ENCODE peak calls at places on chromosomes 4 and X, in four cellular contexts. T is activated CD4-positive, alpha-beta T cell treated with anti-CD3 and anti-CD28 coated beads, Interleukin-2, amount 10 ng/mL, durations not matched to agents 7 days and 5 days; S is Right ventricle myocardium superior; E is lung microvascular endothelial cell. U is an unnamed sample.

GRCh38 chrX:72475338-72475737 is 97.3 kb downstream of the HDAC8 start:
- DNase-seq in S (no peak), E (no peak), T (no peak), U (no peak)

GRCh38 chr4:26861434-26862186 is 969 bp downstream of the STIM2 start:
- DNase-seq in S (peak), E (peak), T (peak), U (peak)

GRCh38 chr4:126614456-126614855 is 1018.3 kb upstream of the INTU start:
- DNase-seq in E (no peak), T (no peak), S (no peak), U (no peak)

GRCh38 chr4:114263233-114263632 is 283.8 kb upstream of the ARSJ start:
- DNase-seq in S (no peak), T (no peak), E (peak), U (peak)

GRCh38 chr4:93829531-93830089 is 1.1 kb downstream of the ATOH1 start:
- DNase-seq in T (no peak), S (no peak), E (no peak), U (no peak)

GRCh38 chr4:189267312-189267965 is 673.2 kb upstream of the FRG1 start:
- DNase-seq in E (no peak), T (no peak), S (no peak), U (no peak)

GRCh38 chrX:17944833-17945497 is 83.9 kb upstream of the RAI2 start:
- DNase-seq in T (peak), S (no peak), E (peak), U (peak)

GRCh38 chr4:113835005-113835404 is 73.5 kb upstream of the CAMK2D start:
- DNase-seq in S (no peak), T (no peak), E (no peak), U (peak)

GRCh38 chrX:13373807-13374187 is 53.9 kb upstream of the ATXN3L start:
- DNase-seq in T (no peak), E (no peak), S (no peak), U (peak)

GRCh38 chr4:179695175-179695574 is 2252.9 kb upstream of the AGA start:
- DNase-seq in S (no peak), T (no peak), E (no peak), U (no peak)

GRCh38 chr4:3368841-3369760 is 72.7 kb upstream of the HGFAC start:
- DNase-seq in T (no peak), E (no peak), S (no peak), U (peak)

GRCh38 chr4:52837716-52838558 is 24.2 kb upstream of the RASL11B start:
- DNase-seq in S (no peak), T (no peak), E (no peak), U (no peak)

GRCh38 chr4:102569200-102569599 is 68.0 kb downstream of the NFKB1 start:
- DNase-seq in T (no peak), S (no peak), E (no peak), U (no peak)

GRCh38 chr4:74104145-74104544 is 5.2 kb upstream of the CXCL2 start:
- DNase-seq in E (peak), S (no peak), T (no peak), U (peak)

GRCh38 chr4:42397256-42397634 is at the start of gene SHISA3:
- DNase-seq in S (peak), T (peak), E (peak), U (peak)

GRCh38 chr4:66688674-66689073 is 856.6 kb downstream of the CENPC start:
- DNase-seq in S (no peak), E (peak), T (no peak), U (peak)

GRCh38 chr4:187504974-187505797 is 490.4 kb upstream of the ZFP42 start:
- DNase-seq in E (no peak), T (no peak), S (no peak), U (no peak)

GRCh38 chr4:153976954-153977353 is 188.1 kb upstream of the SFRP2 start:
- DNase-seq in T (no peak), E (no peak), S (no peak), U (no peak)